ENCODE peak calls at places on chromosomes 11 and 22, in nine cellular contexts. A is GM23338, I is hepatocyte, H is PC-3, C is HepG2, L is OCI-LY7, B is astrocyte, Y is mesendoderm, N is fibroblast of lung. M is an unnamed sample. For H3K79me2, the result is how much of the 10 kb centered on the place peaks cover.

GRCh38 chr11:117979481-117980211 is 6.5 kb upstream of the IL10RA start:
- DNase-seq in A (no peak), I (no peak), H (no peak), C (no peak), L (peak), B (no peak), Y (no peak), N (no peak), M (no peak)

GRCh38 chr11:117876341-117877119 is at the start of gene FXYD6:
- DNase-seq in A (peak), I (peak), H (no peak), C (no peak), L (no peak), B (peak), Y (peak), N (peak), M (no peak)

GRCh38 chr22:46563381-46564083 is 26.1 kb upstream of the CELSR1 start:
- DNase-seq in A (peak), I (peak), H (peak), C (peak), L (peak), B (no peak), Y (peak), N (peak), M (peak)

GRCh38 chr11:1826552-1827094 is 8.2 kb upstream of the SYT8 start:
- DNase-seq in A (peak), I (no peak), H (peak), C (peak), L (peak), B (peak), Y (peak), N (peak), M (peak)

GRCh38 chr22:28560005-28560742 is 119.5 kb downstream of the TTC28 start:
- DNase-seq in A (no peak), I (peak), H (peak), C (no peak), L (no peak), B (peak), Y (peak), N (peak), M (no peak)

GRCh38 chr11:57081356-57081755 is 92.6 kb downstream of the OR5AK2 start:
- DNase-seq in A (peak), I (no peak), H (no peak), C (no peak), L (no peak), B (no peak), Y (peak), N (no peak), M (no peak)

GRCh38 chr11:59918987-59919589 is 19.1 kb upstream of the OOSP1 start:
- DNase-seq in A (peak), I (peak), H (peak), C (peak), L (peak), B (peak), Y (peak), N (peak), M (peak)

GRCh38 chr11:134045799-134046635 is 22.9 kb upstream of the JAM3 start:
- DNase-seq in A (peak), I (peak), H (no peak), C (no peak), L (no peak), B (no peak), Y (peak), N (peak), M (peak)

GRCh38 chr11:117610045-117610444 is 187.0 kb downstream of the DSCAML1 start:
- DNase-seq in A (no peak), I (no peak), H (peak), C (no peak), L (no peak), B (peak), Y (no peak), N (peak), M (no peak)

GRCh38 chr22:44030702-44031082 is 6.6 kb downstream of the PARVB start:
- DNase-seq in A (no peak), I (no peak), H (no peak), C (no peak), L (no peak), B (no peak), Y (no peak), N (no peak), M (no peak)
- H3K79me2 ChIP-seq in A (under half), I (under half), H (under half), C (under half), L (under half), B (half or more), Y (under half), N (under half), M (under half)

GRCh38 chr22:36293606-36294292 is 40.8 kb downstream of the APOL1 start:
- DNase-seq in A (no peak), I (no peak), H (no peak), C (no peak), L (no peak), B (no peak), Y (no peak), N (no peak), M (no peak)

GRCh38 chr22:36294801-36295200 is 41.9 kb downstream of the APOL1 start:
- DNase-seq in A (no peak), I (no peak), H (no peak), C (no peak), L (no peak), B (no peak), Y (no peak), N (no peak), M (no peak)

GRCh38 chr22:36296690-36297089 is 43.8 kb downstream of the APOL1 start:
- DNase-seq in A (no peak), I (no peak), H (no peak), C (no peak), L (no peak), B (no peak), Y (no peak), N (no peak), M (no peak)

GRCh38 chr22:36294293-36294620 is 41.3 kb downstream of the APOL1 start:
- DNase-seq in A (no peak), I (no peak), H (no peak), C (no peak), L (no peak), B (no peak), Y (no peak), N (no peak), M (no peak)

GRCh38 chr22:36295247-36295646 is 42.3 kb downstream of the APOL1 start:
- DNase-seq in A (no peak), I (no peak), H (no peak), C (no peak), L (no peak), B (no peak), Y (no peak), N (no peak), M (no peak)
- H3K79me2 ChIP-seq in A (under half), I (under half), H (under half), C (under half), L (under half), B (half or more), Y (under half), N (half or more), M (under half)

GRCh38 chr11:104965735-104966134 is 2.6 kb downstream of the CASP4 start:
- DNase-seq in A (no peak), I (no peak), H (peak), C (no peak), L (no peak), B (no peak), Y (no peak), N (no peak), M (no peak)
- H3K79me2 ChIP-seq in A (under half), I (under half), H (under half), C (under half), L (under half), B (under half), Y (under half), N (half or more), M (under half)

DNA sequence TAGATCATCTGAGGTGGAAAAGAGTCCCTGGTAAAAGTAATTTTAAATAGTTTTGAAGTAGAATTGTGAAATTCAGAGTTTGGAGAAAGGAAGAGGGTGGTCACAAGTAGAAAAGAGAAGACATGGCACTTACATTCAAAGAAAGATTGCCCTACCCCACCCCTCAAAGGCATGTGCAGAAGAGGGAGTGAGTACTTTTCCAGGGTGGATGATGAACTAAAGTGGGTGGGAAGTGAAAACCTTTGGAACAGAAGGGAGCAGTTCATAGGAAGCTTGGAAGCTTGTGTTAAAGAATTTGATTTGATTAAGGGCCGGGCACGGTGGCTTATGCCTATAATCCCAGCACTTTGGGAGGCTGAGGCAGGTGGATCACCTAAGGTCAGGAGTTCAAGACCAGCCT is 23.6 kb downstream of the SREBF2 start:
- DNase-seq in A (no peak), I (no peak), H (no peak), C (no peak), L (no peak), B (no peak), Y (no peak), N (no peak), M (no peak)
- H3K79me2 ChIP-seq in A (half or more), I (half or more), H (half or more), C (half or more), L (half or more), B (half or more), Y (under half), N (under half), M (half or more)

M was measured in Karpas-422.